ENCODE peak calls at places on chromosomes 4 and X, in seven cellular contexts. One of them, this sample, is unnamed.

GRCh38 chr4:52641853-52642563 is 17.1 kb downstream of the USP46 start:
- DNase-seq in GM03348: no peak
- DNase-seq in lower lobe of right lung: no peak
- DNase-seq in tibial artery: no peak
- DNase-seq in stimulated activated CD4-positive, alpha-beta T cell treated with anti-CD3 and anti-CD28 coated beads, Interleukin-15, amount 100 ng/mL, for 24 hours: peak
- DNase-seq in T-cell: no peak
- DNase-seq in activated naive CD4-positive, alpha-beta T cell: no peak
- DNase-seq in this sample: no peak

GRCh38 chrX:19303216-19303880 is 40.4 kb upstream of the PDHA1 start:
- DNase-seq in GM03348: peak
- DNase-seq in lower lobe of right lung: no peak
- DNase-seq in tibial artery: peak
- DNase-seq in stimulated activated CD4-positive, alpha-beta T cell treated with anti-CD3 and anti-CD28 coated beads, Interleukin-15, amount 100 ng/mL, for 24 hours: no peak
- DNase-seq in T-cell: no peak
- DNase-seq in activated naive CD4-positive, alpha-beta T cell: no peak
- DNase-seq in this sample: no peak

GRCh38 chrX:114450911-114451310 is 133.0 kb upstream of the HTR2C start:
- DNase-seq in GM03348: no peak
- DNase-seq in lower lobe of right lung: no peak
- DNase-seq in tibial artery: no peak
- DNase-seq in stimulated activated CD4-positive, alpha-beta T cell treated with anti-CD3 and anti-CD28 coated beads, Interleukin-15, amount 100 ng/mL, for 24 hours: no peak
- DNase-seq in T-cell: no peak
- DNase-seq in activated naive CD4-positive, alpha-beta T cell: no peak
- DNase-seq in this sample: no peak

GRCh38 chr4:67721770-67722597 is 21.0 kb upstream of the UBA6 start:
- DNase-seq in GM03348: no peak
- DNase-seq in lower lobe of right lung: no peak
- DNase-seq in tibial artery: no peak
- DNase-seq in stimulated activated CD4-positive, alpha-beta T cell treated with anti-CD3 and anti-CD28 coated beads, Interleukin-15, amount 100 ng/mL, for 24 hours: no peak
- DNase-seq in T-cell: no peak
- DNase-seq in activated naive CD4-positive, alpha-beta T cell: no peak
- DNase-seq in this sample: peak

GRCh38 chrX:119118780-119119395 is 8.7 kb downstream of the KIAA1210 start:
- DNase-seq in GM03348: peak
- DNase-seq in lower lobe of right lung: peak
- DNase-seq in tibial artery: peak
- DNase-seq in stimulated activated CD4-positive, alpha-beta T cell treated with anti-CD3 and anti-CD28 coated beads, Interleukin-15, amount 100 ng/mL, for 24 hours: peak
- DNase-seq in T-cell: peak
- DNase-seq in activated naive CD4-positive, alpha-beta T cell: peak
- DNase-seq in this sample: peak

GRCh38 chrX:41334866-41335589 is 1.1 kb downstream of the DDX3X start:
- DNase-seq in GM03348: peak
- DNase-seq in lower lobe of right lung: peak
- DNase-seq in tibial artery: peak
- DNase-seq in stimulated activated CD4-positive, alpha-beta T cell treated with anti-CD3 and anti-CD28 coated beads, Interleukin-15, amount 100 ng/mL, for 24 hours: peak
- DNase-seq in T-cell: peak
- DNase-seq in activated naive CD4-positive, alpha-beta T cell: peak
- DNase-seq in this sample: peak

GRCh38 chrX:150623583-150623982 is 55.2 kb downstream of the MTM1 start:
- DNase-seq in GM03348: no peak
- DNase-seq in lower lobe of right lung: no peak
- DNase-seq in tibial artery: no peak
- DNase-seq in stimulated activated CD4-positive, alpha-beta T cell treated with anti-CD3 and anti-CD28 coated beads, Interleukin-15, amount 100 ng/mL, for 24 hours: no peak
- DNase-seq in T-cell: no peak
- DNase-seq in activated naive CD4-positive, alpha-beta T cell: no peak
- DNase-seq in this sample: no peak

GRCh38 chr4:177479063-177479462 is 36.8 kb upstream of the AGA start:
- DNase-seq in GM03348: no peak
- DNase-seq in lower lobe of right lung: no peak
- DNase-seq in tibial artery: no peak
- DNase-seq in stimulated activated CD4-positive, alpha-beta T cell treated with anti-CD3 and anti-CD28 coated beads, Interleukin-15, amount 100 ng/mL, for 24 hours: no peak
- DNase-seq in T-cell: no peak
- DNase-seq in activated naive CD4-positive, alpha-beta T cell: no peak
- DNase-seq in this sample: no peak

GRCh38 chr4:65654976-65655375 is 15.3 kb downstream of the EPHA5 start:
- DNase-seq in GM03348: no peak
- DNase-seq in lower lobe of right lung: no peak
- DNase-seq in tibial artery: no peak
- DNase-seq in stimulated activated CD4-positive, alpha-beta T cell treated with anti-CD3 and anti-CD28 coated beads, Interleukin-15, amount 100 ng/mL, for 24 hours: no peak
- DNase-seq in T-cell: no peak
- DNase-seq in activated naive CD4-positive, alpha-beta T cell: no peak
- DNase-seq in this sample: no peak

GRCh38 chr4:95410387-95411005 is 138.3 kb downstream of the UNC5C start:
- DNase-seq in GM03348: no peak
- DNase-seq in lower lobe of right lung: no peak
- DNase-seq in tibial artery: no peak
- DNase-seq in stimulated activated CD4-positive, alpha-beta T cell treated with anti-CD3 and anti-CD28 coated beads, Interleukin-15, amount 100 ng/mL, for 24 hours: no peak
- DNase-seq in T-cell: no peak
- DNase-seq in activated naive CD4-positive, alpha-beta T cell: no peak
- DNase-seq in this sample: no peak

GRCh38 chrX:137432609-137433008 is 133.3 kb upstream of the ZIC3 start:
- DNase-seq in GM03348: no peak
- DNase-seq in lower lobe of right lung: no peak
- DNase-seq in tibial artery: no peak
- DNase-seq in stimulated activated CD4-positive, alpha-beta T cell treated with anti-CD3 and anti-CD28 coated beads, Interleukin-15, amount 100 ng/mL, for 24 hours: peak
- DNase-seq in T-cell: no peak
- DNase-seq in activated naive CD4-positive, alpha-beta T cell: no peak
- DNase-seq in this sample: peak

GRCh38 chrX:13068651-13069050 is 24.2 kb upstream of the FAM9C start:
- DNase-seq in GM03348: no peak
- DNase-seq in lower lobe of right lung: no peak
- DNase-seq in tibial artery: no peak
- DNase-seq in stimulated activated CD4-positive, alpha-beta T cell treated with anti-CD3 and anti-CD28 coated beads, Interleukin-15, amount 100 ng/mL, for 24 hours: no peak
- DNase-seq in T-cell: no peak
- DNase-seq in activated naive CD4-positive, alpha-beta T cell: no peak
- DNase-seq in this sample: no peak

GRCh38 chr4:76035146-76035545 is 724 bp downstream of the CXCL11 start:
- DNase-seq in GM03348: no peak
- DNase-seq in lower lobe of right lung: no peak
- DNase-seq in tibial artery: no peak
- DNase-seq in stimulated activated CD4-positive, alpha-beta T cell treated with anti-CD3 and anti-CD28 coated beads, Interleukin-15, amount 100 ng/mL, for 24 hours: no peak
- DNase-seq in T-cell: no peak
- DNase-seq in activated naive CD4-positive, alpha-beta T cell: no peak
- DNase-seq in this sample: no peak

GRCh38 chrX:127259742-127260141 is 440.2 kb downstream of the PRR32 start:
- DNase-seq in GM03348: no peak
- DNase-seq in lower lobe of right lung: no peak
- DNase-seq in tibial artery: no peak
- DNase-seq in stimulated activated CD4-positive, alpha-beta T cell treated with anti-CD3 and anti-CD28 coated beads, Interleukin-15, amount 100 ng/mL, for 24 hours: no peak
- DNase-seq in T-cell: no peak
- DNase-seq in activated naive CD4-positive, alpha-beta T cell: no peak
- DNase-seq in this sample: no peak

GRCh38 chr4:76188149-76188548 is 25.5 kb downstream of the SCARB2 start:
- DNase-seq in GM03348: no peak
- DNase-seq in lower lobe of right lung: no peak
- DNase-seq in tibial artery: no peak
- DNase-seq in stimulated activated CD4-positive, alpha-beta T cell treated with anti-CD3 and anti-CD28 coated beads, Interleukin-15, amount 100 ng/mL, for 24 hours: no peak
- DNase-seq in T-cell: no peak
- DNase-seq in activated naive CD4-positive, alpha-beta T cell: no peak
- DNase-seq in this sample: no peak

GRCh38 chr4:72701987-72702819 is 133.2 kb upstream of the ADAMTS3 start:
- DNase-seq in GM03348: peak
- DNase-seq in lower lobe of right lung: no peak
- DNase-seq in tibial artery: no peak
- DNase-seq in stimulated activated CD4-positive, alpha-beta T cell treated with anti-CD3 and anti-CD28 coated beads, Interleukin-15, amount 100 ng/mL, for 24 hours: peak
- DNase-seq in T-cell: no peak
- DNase-seq in activated naive CD4-positive, alpha-beta T cell: no peak
- DNase-seq in this sample: peak

GRCh38 chrX:119617511-119618164 is 11.4 kb upstream of the NKRF start:
- DNase-seq in GM03348: no peak
- DNase-seq in lower lobe of right lung: no peak
- DNase-seq in tibial artery: no peak
- DNase-seq in stimulated activated CD4-positive, alpha-beta T cell treated with anti-CD3 and anti-CD28 coated beads, Interleukin-15, amount 100 ng/mL, for 24 hours: no peak
- DNase-seq in T-cell: no peak
- DNase-seq in activated naive CD4-positive, alpha-beta T cell: no peak
- DNase-seq in this sample: no peak

GRCh38 chr4:88802585-88803285 is 105.1 kb upstream of the NAP1L5 start:
- DNase-seq in GM03348: no peak
- DNase-seq in lower lobe of right lung: no peak
- DNase-seq in tibial artery: no peak
- DNase-seq in stimulated activated CD4-positive, alpha-beta T cell treated with anti-CD3 and anti-CD28 coated beads, Interleukin-15, amount 100 ng/mL, for 24 hours: no peak
- DNase-seq in T-cell: no peak
- DNase-seq in activated naive CD4-positive, alpha-beta T cell: no peak
- DNase-seq in this sample: no peak

GRCh38 chr4:153489856-153490558 is 23.8 kb downstream of the TMEM131L start:
- DNase-seq in GM03348: no peak
- DNase-seq in lower lobe of right lung: no peak
- DNase-seq in tibial artery: no peak
- DNase-seq in stimulated activated CD4-positive, alpha-beta T cell treated with anti-CD3 and anti-CD28 coated beads, Interleukin-15, amount 100 ng/mL, for 24 hours: no peak
- DNase-seq in T-cell: no peak
- DNase-seq in activated naive CD4-positive, alpha-beta T cell: no peak
- DNase-seq in this sample: no peak

GRCh38 chr4:154088741-154089140 is 299.9 kb upstream of the SFRP2 start:
- DNase-seq in GM03348: no peak
- DNase-seq in lower lobe of right lung: no peak
- DNase-seq in tibial artery: no peak
- DNase-seq in stimulated activated CD4-positive, alpha-beta T cell treated with anti-CD3 and anti-CD28 coated beads, Interleukin-15, amount 100 ng/mL, for 24 hours: no peak
- DNase-seq in T-cell: no peak
- DNase-seq in activated naive CD4-positive, alpha-beta T cell: no peak
- DNase-seq in this sample: no peak

GRCh38 chrX:118536687-118537461 is 41.3 kb downstream of the DOCK11 start:
- DNase-seq in GM03348: no peak
- DNase-seq in lower lobe of right lung: no peak
- DNase-seq in tibial artery: no peak
- DNase-seq in stimulated activated CD4-positive, alpha-beta T cell treated with anti-CD3 and anti-CD28 coated beads, Interleukin-15, amount 100 ng/mL, for 24 hours: peak
- DNase-seq in T-cell: peak
- DNase-seq in activated naive CD4-positive, alpha-beta T cell: no peak
- DNase-seq in this sample: peak

GRCh38 chr4:110636677-110637407 is 14.0 kb upstream of the PITX2 start:
- DNase-seq in GM03348: peak
- DNase-seq in lower lobe of right lung: no peak
- DNase-seq in tibial artery: no peak
- DNase-seq in stimulated activated CD4-positive, alpha-beta T cell treated with anti-CD3 and anti-CD28 coated beads, Interleukin-15, amount 100 ng/mL, for 24 hours: no peak
- DNase-seq in T-cell: no peak
- DNase-seq in activated naive CD4-positive, alpha-beta T cell: no peak
- DNase-seq in this sample: no peak

GRCh38 chrX:13029341-13029740 is 15.1 kb downstream of the FAM9C start:
- DNase-seq in GM03348: no peak
- DNase-seq in lower lobe of right lung: no peak
- DNase-seq in tibial artery: no peak
- DNase-seq in stimulated activated CD4-positive, alpha-beta T cell treated with anti-CD3 and anti-CD28 coated beads, Interleukin-15, amount 100 ng/mL, for 24 hours: no peak
- DNase-seq in T-cell: no peak
- DNase-seq in activated naive CD4-positive, alpha-beta T cell: no peak
- DNase-seq in this sample: no peak

GRCh38 chr4:105767579-105767978 is 59.0 kb downstream of the GSTCD start:
- DNase-seq in GM03348: no peak
- DNase-seq in lower lobe of right lung: no peak
- DNase-seq in tibial artery: no peak
- DNase-seq in stimulated activated CD4-positive, alpha-beta T cell treated with anti-CD3 and anti-CD28 coated beads, Interleukin-15, amount 100 ng/mL, for 24 hours: no peak
- DNase-seq in T-cell: no peak
- DNase-seq in activated naive CD4-positive, alpha-beta T cell: no peak
- DNase-seq in this sample: no peak

GRCh38 chrX:133921764-133922389 is 63.5 kb downstream of the GPC3 start:
- DNase-seq in GM03348: peak
- DNase-seq in lower lobe of right lung: peak
- DNase-seq in tibial artery: no peak
- DNase-seq in stimulated activated CD4-positive, alpha-beta T cell treated with anti-CD3 and anti-CD28 coated beads, Interleukin-15, amount 100 ng/mL, for 24 hours: peak
- DNase-seq in T-cell: peak
- DNase-seq in activated naive CD4-positive, alpha-beta T cell: peak
- DNase-seq in this sample: peak

GRCh38 chrX:119062750-119063374 is 9.9 kb upstream of the CT47C1 start:
- DNase-seq in GM03348: no peak
- DNase-seq in lower lobe of right lung: no peak
- DNase-seq in tibial artery: no peak
- DNase-seq in stimulated activated CD4-positive, alpha-beta T cell treated with anti-CD3 and anti-CD28 coated beads, Interleukin-15, amount 100 ng/mL, for 24 hours: no peak
- DNase-seq in T-cell: no peak
- DNase-seq in activated naive CD4-positive, alpha-beta T cell: no peak
- DNase-seq in this sample: no peak

GRCh38 chr4:6591305-6591704 is 16.3 kb downstream of the MAN2B2 start:
- DNase-seq in GM03348: no peak
- DNase-seq in lower lobe of right lung: no peak
- DNase-seq in tibial artery: no peak
- DNase-seq in stimulated activated CD4-positive, alpha-beta T cell treated with anti-CD3 and anti-CD28 coated beads, Interleukin-15, amount 100 ng/mL, for 24 hours: no peak
- DNase-seq in T-cell: no peak
- DNase-seq in activated naive CD4-positive, alpha-beta T cell: no peak
- DNase-seq in this sample: peak

GRCh38 chrX:10031743-10032142 is 64.6 kb downstream of the CLDN34 start:
- DNase-seq in GM03348: no peak
- DNase-seq in lower lobe of right lung: no peak
- DNase-seq in tibial artery: no peak
- DNase-seq in stimulated activated CD4-positive, alpha-beta T cell treated with anti-CD3 and anti-CD28 coated beads, Interleukin-15, amount 100 ng/mL, for 24 hours: no peak
- DNase-seq in T-cell: no peak
- DNase-seq in activated naive CD4-positive, alpha-beta T cell: no peak
- DNase-seq in this sample: no peak

GRCh38 chr4:99945718-99946345 is 586 bp downstream of the DNAJB14 start:
- DNase-seq in GM03348: peak
- DNase-seq in lower lobe of right lung: no peak
- DNase-seq in tibial artery: no peak
- DNase-seq in stimulated activated CD4-positive, alpha-beta T cell treated with anti-CD3 and anti-CD28 coated beads, Interleukin-15, amount 100 ng/mL, for 24 hours: no peak
- DNase-seq in T-cell: no peak
- DNase-seq in activated naive CD4-positive, alpha-beta T cell: no peak
- DNase-seq in this sample: peak

GRCh38 chr4:114025176-114025777 is 45.8 kb upstream of the ARSJ start:
- DNase-seq in GM03348: no peak
- DNase-seq in lower lobe of right lung: no peak
- DNase-seq in tibial artery: no peak
- DNase-seq in stimulated activated CD4-positive, alpha-beta T cell treated with anti-CD3 and anti-CD28 coated beads, Interleukin-15, amount 100 ng/mL, for 24 hours: no peak
- DNase-seq in T-cell: no peak
- DNase-seq in activated naive CD4-positive, alpha-beta T cell: no peak
- DNase-seq in this sample: no peak

GRCh38 chr4:102390438-102390837 is 45.2 kb upstream of the SLC39A8 start:
- DNase-seq in GM03348: peak
- DNase-seq in lower lobe of right lung: no peak
- DNase-seq in tibial artery: no peak
- DNase-seq in stimulated activated CD4-positive, alpha-beta T cell treated with anti-CD3 and anti-CD28 coated beads, Interleukin-15, amount 100 ng/mL, for 24 hours: no peak
- DNase-seq in T-cell: no peak
- DNase-seq in activated naive CD4-positive, alpha-beta T cell: no peak
- DNase-seq in this sample: no peak